ENCODE peak calls at places on chromosomes 3 and 15, in seven cellular contexts. G, S, Q, U, L, X and V are unnamed samples.

GRCh38 chr15:76108021-76108723 is 48.4 kb downstream of the TMEM266 start:
- DNase-seq in G (no peak), L (no peak), X (no peak), U (no peak), Q (no peak), S (no peak), V (peak; percentile 24)

GRCh38 chr15:42131826-42132806 is 24.3 kb downstream of the PLA2G4F start:
- DNase-seq in Q (no peak), U (no peak), S (no peak), L (no peak), X (no peak), G (no peak), V (no peak)

GRCh38 chr15:70504305-70504951 is 258.9 kb downstream of the UACA start:
- DNase-seq in S (no peak), G (peak; percentile 65), Q (peak; percentile 62), U (peak; percentile 76), X (peak; percentile 68), L (no peak), V (no peak)

GRCh38 chr3:12574656-12575055 is 17.8 kb downstream of the MKRN2 start:
- DNase-seq in G (no peak), L (no peak), S (no peak), Q (no peak), X (no peak), U (no peak), V (no peak)

GRCh38 chr15:73127302-73127936 is 75.2 kb downstream of the NEO1 start:
- DNase-seq in S (no peak), L (peak; percentile 15), G (peak; percentile 34), X (peak; percentile 13), U (peak; percentile 46), Q (peak; percentile 54), V (peak; percentile 10)

GRCh38 chr15:53759333-53759975 is at the start of gene WDR72:
- DNase-seq in G (peak; percentile 11), X (no peak), U (no peak), S (no peak), Q (peak; percentile 52), L (peak; percentile 1), V (no peak)

GRCh38 chr3:149541091-149541491 is 66.6 kb downstream of the TM4SF4 start:
- DNase-seq in X (peak; percentile 72), G (no peak), S (no peak), Q (no peak), L (no peak), U (no peak), V (no peak)

GRCh38 chr3:142660379-142660778 is 63.5 kb upstream of the TRPC1 start:
- DNase-seq in G (no peak), U (no peak), Q (no peak), L (no peak), X (no peak), S (no peak), V (no peak)

GRCh38 chr15:52208306-52208946 is 17.2 kb upstream of the GNB5 start:
- DNase-seq in L (peak; percentile 74), X (peak; percentile 51), S (peak; percentile 65), Q (peak; percentile 63), G (peak; percentile 78), U (peak; percentile 82), V (peak; percentile 43)

GRCh38 chr3:19216669-19217337 is 68.5 kb downstream of the KCNH8 start:
- DNase-seq in L (no peak), X (no peak), U (no peak), Q (no peak), G (peak; percentile 44), S (no peak), V (no peak)

GRCh38 chr3:94394885-94395284 is 332.0 kb downstream of the NSUN3 start:
- DNase-seq in G (no peak), L (no peak), U (no peak), Q (no peak), X (no peak), S (no peak), V (no peak)

GRCh38 chr3:138165061-138165460 is 9.7 kb downstream of the DBR1 start:
- DNase-seq in S (no peak), Q (no peak), X (no peak), U (no peak), G (no peak), L (no peak), V (no peak)